ENCODE peak calls at places on chromosomes 3 and 15, in eight cellular contexts. Z is HCT116, V is kidney, C is mesenchymal stem cell, E is PC-3, U is H9, A is K562, I is fibroblast of lung. J is an unnamed sample.

GRCh38 chr15:65576669-65577068 is 34.3 kb downstream of the INTS14 start:
- DNase-seq in V (no peak), Z (no peak), U (no peak), I (peak; percentile 91), A (no peak), E (peak; percentile 43), C (peak; percentile 60), J (no peak)

GRCh38 chr3:169256791-169257522 is 406.6 kb downstream of the MECOM start:
- DNase-seq in V (no peak), Z (no peak), A (no peak), E (no peak), I (peak; percentile 23), C (no peak), U (no peak), J (no peak)

GRCh38 chr3:21484323-21485154 is 266.5 kb downstream of the ZNF385D start:
- DNase-seq in I (peak; percentile 71), Z (no peak), C (peak; percentile 29), V (no peak), A (peak; percentile 22), E (peak; percentile 81), U (peak; percentile 79), J (peak; percentile 76)

GRCh38 chr3:55332191-55332590 is 154.9 kb downstream of the WNT5A start:
- DNase-seq in C (no peak), Z (no peak), V (no peak), A (no peak), U (no peak), E (no peak), I (no peak), J (no peak)

GRCh38 chr3:64514889-64515288 is 172.9 kb downstream of the ADAMTS9 start:
- DNase-seq in A (peak; percentile 7), U (no peak), V (no peak), E (no peak), Z (no peak), C (no peak), I (no peak), J (no peak)

GRCh38 chr3:64216706-64217105 is 8.6 kb downstream of the PRICKLE2 start:
- DNase-seq in U (peak; percentile 32), Z (no peak), A (no peak), E (no peak), I (peak; percentile 71), C (peak; percentile 45), V (no peak), J (no peak)

GRCh38 chr3:112958749-112959560 is 15.9 kb downstream of the CD200R1 start:
- DNase-seq in Z (no peak), A (no peak), E (no peak), I (no peak), V (no peak), C (no peak), U (no peak), J (peak; percentile 87)

GRCh38 chr3:81839504-81840094 is 78.2 kb upstream of the GBE1 start:
- DNase-seq in A (no peak), E (no peak), I (no peak), U (no peak), C (peak; percentile 9), Z (no peak), V (no peak), J (no peak)

GRCh38 chr3:177742273-177742672 is 545.0 kb upstream of the TBL1XR1 start:
- DNase-seq in C (no peak), E (no peak), U (no peak), A (no peak), Z (no peak), V (no peak), I (no peak), J (no peak)

GRCh38 chr15:100224206-100225185 is 117.3 kb downstream of the ADAMTS17 start:
- DNase-seq in C (no peak), Z (no peak), U (no peak), I (peak; percentile 61), E (no peak), V (no peak), A (no peak), J (no peak)

GRCh38 chr15:40279437-40280141 is 3.3 kb downstream of the ANKRD63 start:
- DNase-seq in E (peak; percentile 72), A (peak; percentile 84), Z (no peak), C (peak; percentile 54), V (no peak), I (peak; percentile 17), U (peak; percentile 90), J (peak; percentile 35)

GRCh38 chr15:33586791-33587697 is 276.3 kb downstream of the RYR3 start:
- DNase-seq in U (no peak), I (no peak), A (no peak), E (no peak), V (no peak), Z (no peak), C (no peak), J (no peak)

GRCh38 chr3:33131328-33132018 is 17.7 kb downstream of the CRTAP start:
- DNase-seq in C (peak; percentile 67), U (peak; percentile 74), A (peak; percentile 72), Z (peak; percentile 44), I (peak; percentile 71), V (no peak), E (peak; percentile 85), J (peak; percentile 68)

GRCh38 chr3:52798978-52799476 is 4.4 kb downstream of the ITIH3 start:
- DNase-seq in C (peak; percentile 6), Z (peak; percentile 31), I (no peak), U (peak; percentile 79), E (peak; percentile 76), A (peak; percentile 65), V (no peak), J (no peak)

GRCh38 chr3:99789322-99789721 is 28.3 kb upstream of the CMSS1 start:
- DNase-seq in C (peak; percentile 68), E (peak; percentile 84), V (no peak), A (peak; percentile 8), U (no peak), Z (peak; percentile 57), I (peak; percentile 62), J (peak; percentile 48)

GRCh38 chr15:67407709-67408257 is 113.1 kb upstream of the C15orf61 start:
- DNase-seq in I (no peak), Z (no peak), A (peak; percentile 18), U (no peak), C (no peak), V (no peak), E (no peak), J (no peak)

GRCh38 chr3:49017646-49017977 is 768 bp downstream of the DALRD3 start:
- DNase-seq in I (no peak), Z (no peak), E (peak; percentile 59), A (peak; percentile 38), V (no peak), C (no peak), U (no peak), J (peak; percentile 34)

GRCh38 chr3:13336592-13336991 is 83.5 kb downstream of the NUP210 start:
- DNase-seq in E (no peak), V (no peak), U (no peak), C (no peak), Z (no peak), A (no peak), I (no peak), J (no peak)
- H3K27ac ChIP-seq in E (no peak overlapping the region), V (no peak overlapping the region), U (no peak overlapping the region), C (no peak overlapping the region), Z (no peak overlapping the region), A (no peak overlapping the region), I (no peak overlapping the region), J (peak overlapping the region; percentile 97)

DNA sequence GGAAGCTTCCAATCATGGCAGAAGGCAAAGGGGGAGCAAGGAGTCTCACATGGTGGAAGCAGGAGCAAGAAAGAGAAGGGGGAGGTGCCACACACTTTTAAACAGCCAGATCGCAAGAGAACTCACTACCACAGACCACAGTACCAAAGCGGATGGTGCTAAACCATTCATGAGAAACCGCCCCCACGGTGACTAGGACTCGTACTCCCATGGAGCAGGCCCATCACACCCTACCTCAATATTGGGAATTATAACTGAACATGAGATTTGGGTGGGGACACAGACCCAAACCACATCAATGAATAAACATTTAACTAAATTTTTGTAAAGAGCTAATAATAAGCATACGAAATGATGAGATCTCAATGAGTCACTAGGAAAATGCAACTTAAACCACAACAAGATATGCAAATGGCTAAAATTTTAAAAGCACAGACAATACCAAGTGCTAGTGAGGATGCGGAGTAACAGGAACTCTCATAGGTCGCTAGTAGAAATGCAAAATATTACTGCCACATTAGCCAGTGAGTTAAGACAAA is 10.0 kb downstream of the MRPS25 start:
- DNase-seq in I (peak; percentile 62), U (no peak), E (no peak), V (no peak), C (no peak), Z (no peak), A (no peak), J (no peak)
- H3K9ac ChIP-seq in I (no peak overlapping the region), U (no peak overlapping the region), E (no peak overlapping the region), V (no peak overlapping the region), C (no peak overlapping the region), Z (no peak overlapping the region), A (no peak overlapping the region), J (no peak overlapping the region)

GRCh38 chr3:143349455-143349854 is 229.9 kb downstream of the CHST2 start:
- DNase-seq in I (no peak), A (no peak), C (no peak), Z (no peak), V (no peak), E (no peak), U (no peak), J (no peak)

GRCh38 chr3:143348486-143349327 is 229.1 kb downstream of the CHST2 start:
- DNase-seq in E (no peak), A (peak; percentile 39), I (no peak), V (no peak), Z (no peak), C (no peak), U (no peak), J (peak; percentile 30)

GRCh38 chr3:143343031-143343430 is 223.5 kb downstream of the CHST2 start:
- DNase-seq in Z (no peak), C (no peak), I (no peak), E (no peak), U (no peak), V (no peak), A (no peak), J (no peak)

GRCh38 chr3:143343944-143344343 is 224.4 kb downstream of the CHST2 start:
- DNase-seq in C (no peak), E (no peak), I (no peak), V (no peak), U (no peak), Z (no peak), A (no peak), J (no peak)

DNA sequence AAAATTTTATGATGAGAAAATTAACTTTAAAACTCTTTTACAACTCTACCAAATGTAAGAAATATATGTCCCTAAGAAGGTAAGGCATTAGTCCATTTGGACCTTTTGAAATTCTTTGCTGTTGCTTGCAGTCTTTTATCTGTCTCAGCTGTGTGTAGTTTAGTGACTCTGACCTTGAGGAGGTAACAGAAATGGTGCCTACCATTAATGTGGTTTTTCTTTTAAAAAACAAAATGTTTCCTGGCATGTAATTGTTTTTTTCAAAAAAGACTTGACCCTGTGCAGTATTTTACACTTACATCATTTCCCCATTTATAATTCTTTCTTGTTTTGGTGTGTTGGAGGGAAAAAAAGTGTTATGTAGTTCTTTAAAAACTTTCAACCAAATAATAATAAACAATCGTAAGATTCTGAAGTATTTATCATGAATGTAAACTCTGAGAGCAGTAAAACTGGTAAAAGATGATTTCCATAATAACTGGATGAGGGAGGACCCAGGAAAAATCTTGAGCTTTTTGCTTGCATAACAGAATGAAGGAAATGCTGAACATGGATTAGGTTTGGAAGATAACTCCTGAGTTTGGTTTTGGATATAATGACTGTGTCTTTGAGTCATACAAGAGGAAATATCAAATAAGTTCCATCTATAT is 225.1 kb downstream of the CHST2 start:
- DNase-seq in U (no peak), V (no peak), C (no peak), Z (no peak), I (no peak), E (no peak), A (no peak), J (no peak)
- H3K27ac ChIP-seq in U (no peak overlapping the region), V (no peak overlapping the region), C (no peak overlapping the region), Z (no peak overlapping the region), I (no peak overlapping the region), E (no peak overlapping the region), A (no peak overlapping the region), J (no peak overlapping the region)

GRCh38 chr3:13111874-13112520 is 38.8 kb upstream of the IQSEC1 start:
- DNase-seq in V (peak; percentile 66), E (peak; percentile 52), Z (no peak), U (no peak), C (no peak), I (no peak), A (no peak), J (no peak)
- H3K9ac ChIP-seq in V (no peak overlapping the region), E (peak overlapping the region; percentile 94), Z (no peak overlapping the region), U (no peak overlapping the region), C (no peak overlapping the region), I (no peak overlapping the region), A (no peak overlapping the region), J (no peak overlapping the region)

J was measured in MM.1S.